ENCODE peak calls at places on chromosomes 11 and 22, in eight cellular contexts. O, S, T, B, R, G, H and F are unnamed samples.

GRCh38 chr11:22792497-22792896 is 37.1 kb downstream of the SVIP start:
- DNase-seq in O (no peak), S (no peak), T (peak), B (peak), R (no peak), G (no peak), H (no peak), F (peak)

GRCh38 chr11:134032501-134033091 is 36.3 kb upstream of the JAM3 start:
- DNase-seq in O (no peak), S (no peak), T (no peak), B (peak), R (no peak), G (no peak), H (no peak), F (peak)

GRCh38 chr22:17872491-17872890 is 98.2 kb upstream of the BID start:
- DNase-seq in O (no peak), S (no peak), T (no peak), B (no peak), R (no peak), G (no peak), H (no peak), F (no peak)

GRCh38 chr11:18775492-18776292 is 15.9 kb downstream of the PTPN5 start:
- DNase-seq in O (peak), S (peak), T (no peak), B (no peak), R (peak), G (peak), H (peak), F (no peak)

GRCh38 chr11:4038973-4039372 is 55.6 kb upstream of the RRM1 start:
- DNase-seq in O (no peak), S (no peak), T (no peak), B (no peak), R (no peak), G (no peak), H (no peak), F (no peak)

GRCh38 chr11:66820921-66821320 is 22.3 kb upstream of the RCE1 start:
- DNase-seq in O (no peak), S (no peak), T (no peak), B (no peak), R (no peak), G (no peak), H (no peak), F (no peak)

GRCh38 chr11:69075421-69076128 is 26.8 kb downstream of the TPCN2 start:
- DNase-seq in O (no peak), S (no peak), T (peak), B (peak), R (no peak), G (no peak), H (no peak), F (peak)

GRCh38 chr11:93213622-93214021 is 15.8 kb upstream of the SLC36A4 start:
- DNase-seq in O (no peak), S (no peak), T (no peak), B (no peak), R (no peak), G (no peak), H (no peak), F (no peak)

GRCh38 chr11:103699216-103699615 is 337.2 kb upstream of the DDI1 start:
- DNase-seq in O (no peak), S (no peak), T (no peak), B (no peak), R (no peak), G (no peak), H (no peak), F (no peak)

GRCh38 chr11:2795491-2795991 is 90.0 kb downstream of the CDKN1C start:
- DNase-seq in O (no peak), S (no peak), T (no peak), B (no peak), R (no peak), G (no peak), H (peak), F (peak)

GRCh38 chr22:39173787-39174497 is 21.5 kb upstream of the CBX7 start:
- DNase-seq in O (peak), S (no peak), T (no peak), B (no peak), R (peak), G (no peak), H (no peak), F (no peak)

GRCh38 chr11:110434952-110435779 is 5.4 kb downstream of the FDX1 start:
- DNase-seq in O (no peak), S (no peak), T (no peak), B (no peak), R (no peak), G (no peak), H (no peak), F (no peak)

GRCh38 chr11:46347637-46348311 is 511 bp downstream of the DGKZ start:
- DNase-seq in O (no peak), S (no peak), T (no peak), B (no peak), R (peak), G (no peak), H (no peak), F (no peak)

GRCh38 chr11:72634472-72635095 is 39.6 kb downstream of the PDE2A start:
- DNase-seq in O (no peak), S (no peak), T (no peak), B (no peak), R (no peak), G (no peak), H (no peak), F (no peak)

GRCh38 chr11:93525601-93526000 is 17.6 kb downstream of the SMCO4 start:
- DNase-seq in O (no peak), S (no peak), T (no peak), B (no peak), R (no peak), G (no peak), H (no peak), F (no peak)

GRCh38 chr22:23774114-23774921 is 1.7 kb downstream of the MMP11 start:
- DNase-seq in O (no peak), S (no peak), T (no peak), B (no peak), R (no peak), G (no peak), H (no peak), F (no peak)

GRCh38 chr22:47122441-47123000 is 360.1 kb downstream of the TBC1D22A start:
- DNase-seq in O (no peak), S (no peak), T (no peak), B (no peak), R (no peak), G (no peak), H (peak), F (no peak)

GRCh38 chr22:30694638-30695350 is at the start of gene OSBP2:
- DNase-seq in O (peak), S (peak), T (no peak), B (no peak), R (peak), G (peak), H (peak), F (peak)

GRCh38 chr11:61575886-61576516 is 4.9 kb downstream of the SYT7 start:
- DNase-seq in O (no peak), S (no peak), T (no peak), B (no peak), R (no peak), G (no peak), H (no peak), F (no peak)

GRCh38 chr11:12743834-12744449 is 69.7 kb downstream of the TEAD1 start:
- DNase-seq in O (no peak), S (no peak), T (no peak), B (no peak), R (no peak), G (no peak), H (no peak), F (no peak)

GRCh38 chr22:37492428-37493344 is 6.5 kb upstream of the MFNG start:
- DNase-seq in O (peak), S (peak), T (peak), B (no peak), R (peak), G (peak), H (peak), F (no peak)

GRCh38 chr22:50293441-50294318 is 13.8 kb downstream of the PLXNB2 start:
- DNase-seq in O (no peak), S (no peak), T (peak), B (no peak), R (no peak), G (no peak), H (peak), F (no peak)

GRCh38 chr11:110311783-110312578 is 15.6 kb upstream of the RDX start:
- DNase-seq in O (no peak), S (no peak), T (no peak), B (no peak), R (peak), G (no peak), H (no peak), F (no peak)

GRCh38 chr22:46351131-46351735 is 15.7 kb downstream of the TRMU start:
- DNase-seq in O (no peak), S (no peak), T (no peak), B (no peak), R (no peak), G (no peak), H (no peak), F (no peak)

GRCh38 chr22:31448382-31448781 is 41.3 kb downstream of the EIF4ENIF1 start:
- DNase-seq in O (no peak), S (no peak), T (no peak), B (no peak), R (no peak), G (no peak), H (no peak), F (no peak)

GRCh38 chr11:72752088-72752914 is at the start of gene ARAP1:
- DNase-seq in O (peak), S (peak), T (peak), B (peak), R (peak), G (peak), H (peak), F (peak)